ENCODE peak calls at places on chromosome 18, in seven cellular contexts. P is cardiac muscle cell; J is tibial nerve; Y is colonic mucosa; V is psoas muscle; O is naive thymus-derived CD4-positive, alpha-beta T cell; W is fibroblast of lung. B is an unnamed sample.

GRCh38 chr18:62523255-62523588 is 397 bp downstream of the ZCCHC2 start:
- DNase-seq in P (no peak), J (no peak), Y (no peak), V (no peak), O (no peak), W (no peak), B (no peak)

GRCh38 chr18:79897940-79898625 is 53.4 kb downstream of the SLC66A2 start:
- DNase-seq in P (no peak), J (no peak), Y (no peak), V (no peak), O (no peak), W (no peak), B (no peak)

GRCh38 chr18:43692291-43692690 is 415.0 kb upstream of the SYT4 start:
- DNase-seq in P (no peak), J (no peak), Y (no peak), V (no peak), O (no peak), W (peak), B (no peak)

GRCh38 chr18:62759704-62760402 is 44.5 kb downstream of the PHLPP1 start:
- DNase-seq in P (no peak), J (no peak), Y (no peak), V (no peak), O (no peak), W (peak), B (no peak)

GRCh38 chr18:63321291-63321690 is 1.7 kb upstream of the BCL2 start:
- DNase-seq in P (no peak), J (no peak), Y (no peak), V (no peak), O (no peak), W (no peak), B (no peak)

GRCh38 chr18:45839415-45840395 is 14.2 kb downstream of the SIGLEC15 start:
- DNase-seq in P (peak), J (no peak), Y (no peak), V (no peak), O (peak), W (peak), B (no peak)

GRCh38 chr18:63320690-63321265 is 1.2 kb upstream of the BCL2 start:
- DNase-seq in P (peak), J (no peak), Y (peak), V (peak), O (peak), W (peak), B (no peak)

GRCh38 chr18:78607784-78608183 is 371.8 kb upstream of the SALL3 start:
- DNase-seq in P (no peak), J (no peak), Y (no peak), V (no peak), O (no peak), W (no peak), B (no peak)

GRCh38 chr18:66872277-66872676 is 268.4 kb upstream of the CDH19 start:
- DNase-seq in P (peak), J (no peak), Y (no peak), V (no peak), O (no peak), W (peak), B (no peak)

GRCh38 chr18:2898131-2898640 is 51.4 kb downstream of the EMILIN2 start:
- DNase-seq in P (no peak), J (no peak), Y (no peak), V (peak), O (no peak), W (no peak), B (no peak)

GRCh38 chr18:75854174-75854573 is 426.7 kb upstream of the SMIM21 start:
- DNase-seq in P (no peak), J (no peak), Y (no peak), V (no peak), O (no peak), W (no peak), B (no peak)

GRCh38 chr18:379665-380356 is 112.0 kb upstream of the THOC1 start:
- DNase-seq in P (no peak), J (no peak), Y (no peak), V (no peak), O (no peak), W (peak), B (no peak)

GRCh38 chr18:27075828-27076227 is 109.3 kb downstream of the CHST9 start:
- DNase-seq in P (no peak), J (no peak), Y (no peak), V (no peak), O (no peak), W (no peak), B (no peak)

GRCh38 chr18:74529811-74530583 is 4.3 kb upstream of the CNDP1 start:
- DNase-seq in P (no peak), J (no peak), Y (no peak), V (no peak), O (no peak), W (no peak), B (no peak)

GRCh38 chr18:62739911-62740310 is 24.6 kb downstream of the PHLPP1 start:
- DNase-seq in P (no peak), J (no peak), Y (no peak), V (no peak), O (no peak), W (no peak), B (no peak)

GRCh38 chr18:75391275-75392115 is 36.0 kb downstream of the SMIM21 start:
- DNase-seq in P (no peak), J (no peak), Y (no peak), V (no peak), O (no peak), W (no peak), B (no peak)

GRCh38 chr18:7618821-7619410 is 51.8 kb downstream of the PTPRM start:
- DNase-seq in P (no peak), J (no peak), Y (no peak), V (no peak), O (no peak), W (no peak), B (no peak)

GRCh38 chr18:5440297-5440696 is 103.5 kb downstream of the EPB41L3 start:
- DNase-seq in P (no peak), J (no peak), Y (no peak), V (no peak), O (no peak), W (peak), B (no peak)

GRCh38 chr18:2851771-2852170 is 5.0 kb downstream of the EMILIN2 start:
- DNase-seq in P (no peak), J (no peak), Y (no peak), V (no peak), O (no peak), W (no peak), B (no peak)

GRCh38 chr18:63131106-63131943 is 188.2 kb downstream of the BCL2 start:
- DNase-seq in P (peak), J (peak), Y (peak), V (no peak), O (peak), W (peak), B (peak)

GRCh38 chr18:48942086-48942485 is 8.7 kb downstream of the SMAD7 start:
- DNase-seq in P (no peak), J (no peak), Y (no peak), V (no peak), O (no peak), W (no peak), B (no peak)

GRCh38 chr18:75179819-75180600 is 28.9 kb downstream of the PTGR3 start:
- DNase-seq in P (no peak), J (no peak), Y (no peak), V (no peak), O (no peak), W (no peak), B (no peak)

GRCh38 chr18:46555724-46556123 is 101.3 kb downstream of the LOXHD1 start:
- DNase-seq in P (peak), J (no peak), Y (no peak), V (peak), O (no peak), W (no peak), B (no peak)

GRCh38 chr18:9428301-9428706 is 47.0 kb upstream of the RALBP1 start:
- DNase-seq in P (no peak), J (no peak), Y (no peak), V (peak), O (no peak), W (no peak), B (no peak)

GRCh38 chr18:49597556-49597955 is 35.7 kb downstream of the LIPG start:
- DNase-seq in P (no peak), J (no peak), Y (no peak), V (no peak), O (no peak), W (no peak), B (no peak)

GRCh38 chr18:2932247-2933181 is 80.4 kb downstream of the LPIN2 start:
- DNase-seq in P (peak), J (no peak), Y (peak), V (no peak), O (peak), W (peak), B (peak)

GRCh38 chr18:76466410-76466991 is 28.5 kb downstream of the ZNF516 start:
- DNase-seq in P (no peak), J (no peak), Y (no peak), V (peak), O (no peak), W (no peak), B (no peak)

GRCh38 chr18:67875936-67876335 is 359.4 kb upstream of the DSEL start:
- DNase-seq in P (no peak), J (no peak), Y (no peak), V (no peak), O (no peak), W (peak), B (no peak)

GRCh38 chr18:7921938-7922587 is 354.9 kb downstream of the PTPRM start:
- DNase-seq in P (no peak), J (no peak), Y (no peak), V (no peak), O (no peak), W (peak), B (no peak)

GRCh38 chr18:25360301-25360899 is 8.4 kb upstream of the ZNF521 start:
- DNase-seq in P (no peak), J (no peak), Y (no peak), V (no peak), O (no peak), W (peak), B (no peak)

GRCh38 chr18:64333584-64333983 is 184.7 kb upstream of the LINC00305 start:
- DNase-seq in P (no peak), J (no peak), Y (no peak), V (no peak), O (no peak), W (no peak), B (no peak)

GRCh38 chr18:25830787-25831186 is 259.6 kb downstream of the SS18 start:
- DNase-seq in P (no peak), J (peak), Y (no peak), V (peak), O (no peak), W (peak), B (no peak)

GRCh38 chr18:63899206-63899605 is 8.6 kb upstream of the SERPINB10 start:
- DNase-seq in P (no peak), J (no peak), Y (no peak), V (no peak), O (no peak), W (no peak), B (no peak)

GRCh38 chr18:48679236-48679635 is 140.4 kb downstream of the CTIF start:
- DNase-seq in P (no peak), J (no peak), Y (no peak), V (no peak), O (no peak), W (no peak), B (no peak)

GRCh38 chr18:44715841-44716240 is 35.2 kb downstream of the SETBP1 start:
- DNase-seq in P (no peak), J (no peak), Y (no peak), V (no peak), O (no peak), W (no peak), B (no peak)

GRCh38 chr18:32530947-32531651 is 60.4 kb upstream of the GAREM1 start:
- DNase-seq in P (no peak), J (no peak), Y (peak), V (no peak), O (peak), W (peak), B (no peak)

GRCh38 chr18:32441536-32441935 is 29.1 kb downstream of the GAREM1 start:
- DNase-seq in P (no peak), J (no peak), Y (no peak), V (no peak), O (no peak), W (peak), B (no peak)

GRCh38 chr18:45639424-45639823 is 24.1 kb downstream of the SLC14A2 start:
- DNase-seq in P (no peak), J (no peak), Y (no peak), V (no peak), O (no peak), W (no peak), B (no peak)

GRCh38 chr18:9017170-9017899 is 85.2 kb upstream of the NDUFV2 start:
- DNase-seq in P (no peak), J (peak), Y (peak), V (peak), O (no peak), W (peak), B (peak)

DNA sequence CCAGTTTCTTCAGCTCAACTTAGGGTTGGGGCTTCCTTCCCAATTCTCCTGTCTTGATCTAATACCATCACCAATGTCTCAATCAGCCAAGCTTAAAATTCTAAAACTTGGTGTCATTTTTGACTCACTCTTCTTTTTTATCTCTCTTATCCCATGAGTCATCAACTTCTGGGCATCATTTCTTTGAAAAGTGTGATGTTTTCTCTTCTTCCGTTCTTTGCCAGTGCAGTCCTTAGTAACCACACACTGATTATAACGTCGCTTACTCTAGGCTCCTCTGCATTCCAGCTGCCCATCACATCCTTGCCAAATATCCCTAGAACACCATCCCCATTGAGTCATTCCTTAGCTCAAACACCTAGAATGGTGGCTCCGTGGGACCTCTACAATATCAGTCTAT is 27.4 kb upstream of the MRO start:
- DNase-seq in P (no peak), J (no peak), Y (no peak), V (no peak), O (no peak), W (peak), B (no peak)
- H3K27ac ChIP-seq in P (peak), J (no peak), Y (no peak), V (no peak), O (no peak), W (no peak), B (no peak)

DNA sequence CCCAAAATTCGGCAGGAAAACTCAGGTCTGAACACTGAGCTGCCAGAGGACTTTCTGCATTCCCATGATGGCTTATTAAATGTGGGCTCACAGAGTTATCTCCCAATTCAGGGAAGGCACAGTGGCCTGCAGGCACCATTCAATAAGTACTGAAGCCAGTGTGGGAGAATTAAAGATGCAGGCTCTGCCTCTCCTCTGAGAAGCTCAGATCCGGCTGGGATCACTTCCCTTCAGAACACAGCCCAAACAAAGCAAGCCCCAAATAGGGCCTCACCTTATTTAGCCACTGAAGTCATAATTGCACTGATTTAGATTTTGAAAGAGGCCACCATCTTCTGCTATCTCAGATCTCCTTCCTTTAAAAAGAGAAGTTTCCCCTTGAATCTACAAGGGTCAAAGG is 94.3 kb downstream of the MAPK4 start:
- DNase-seq in P (no peak), J (no peak), Y (no peak), V (no peak), O (no peak), W (no peak), B (no peak)
- H3K27ac ChIP-seq in P (peak), J (peak), Y (no peak), V (peak), O (no peak), W (no peak), B (no peak)

DNA sequence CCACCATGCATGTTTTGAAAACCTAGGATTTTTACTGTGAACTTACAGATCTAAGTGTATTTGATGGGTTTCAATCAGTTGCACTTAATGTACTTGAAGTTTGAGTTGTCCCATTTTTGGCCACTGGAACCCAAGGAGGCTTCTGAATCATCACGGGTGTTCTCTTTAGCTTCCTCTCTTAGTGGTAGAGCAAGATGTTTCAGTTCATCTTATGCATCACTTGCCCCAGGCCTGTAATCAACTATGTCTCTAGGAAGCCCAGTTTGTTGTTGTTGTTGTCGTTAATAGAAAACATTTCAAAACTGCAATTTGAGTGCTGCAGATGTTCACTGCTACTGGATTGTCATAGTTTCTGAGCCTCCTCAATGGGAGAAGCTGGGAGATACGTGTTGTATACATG is 97.0 kb downstream of the FHOD3 start:
- DNase-seq in P (no peak), J (no peak), Y (no peak), V (no peak), O (no peak), W (no peak), B (no peak)
- H3K27ac ChIP-seq in P (no peak), J (no peak), Y (no peak), V (no peak), O (no peak), W (no peak), B (no peak)

GRCh38 chr18:22493255-22493654 is 75.5 kb upstream of the CTAGE1 start:
- DNase-seq in P (no peak), J (no peak), Y (no peak), V (no peak), O (no peak), W (no peak), B (no peak)
- H3K27ac ChIP-seq in P (no peak), J (no peak), Y (no peak), V (no peak), O (no peak), W (no peak), B (no peak)

GRCh38 chr18:58547864-58548263 is 81.0 kb downstream of the ALPK2 start:
- DNase-seq in P (no peak), J (no peak), Y (no peak), V (no peak), O (peak), W (no peak), B (no peak)
- H3K27ac ChIP-seq in P (peak), J (no peak), Y (peak), V (peak), O (no peak), W (no peak), B (no peak)

DNA sequence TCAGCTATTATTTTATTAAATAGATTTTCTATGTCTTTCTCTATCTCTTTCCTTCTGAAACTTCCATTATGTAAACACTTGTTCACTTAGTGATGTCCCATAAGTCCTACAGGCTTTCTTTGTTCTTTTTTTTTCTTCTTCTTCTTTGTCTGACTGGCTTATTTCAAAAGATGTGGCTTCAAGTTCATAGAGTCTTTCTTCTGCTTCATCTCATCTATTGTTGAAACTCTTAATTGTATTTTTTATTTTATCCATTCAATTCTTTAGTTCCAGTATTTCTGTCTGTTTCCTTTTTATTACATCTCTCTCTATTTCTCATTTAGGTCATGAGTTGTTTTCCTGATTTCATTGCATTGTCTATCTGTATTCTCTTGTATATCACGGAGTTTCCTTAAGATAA is 38.5 kb downstream of the BOD1L2 start:
- DNase-seq in P (no peak), J (no peak), Y (no peak), V (no peak), O (no peak), W (no peak), B (no peak)
- H3K27ac ChIP-seq in P (no peak), J (no peak), Y (no peak), V (no peak), O (no peak), W (no peak), B (no peak)

DNA sequence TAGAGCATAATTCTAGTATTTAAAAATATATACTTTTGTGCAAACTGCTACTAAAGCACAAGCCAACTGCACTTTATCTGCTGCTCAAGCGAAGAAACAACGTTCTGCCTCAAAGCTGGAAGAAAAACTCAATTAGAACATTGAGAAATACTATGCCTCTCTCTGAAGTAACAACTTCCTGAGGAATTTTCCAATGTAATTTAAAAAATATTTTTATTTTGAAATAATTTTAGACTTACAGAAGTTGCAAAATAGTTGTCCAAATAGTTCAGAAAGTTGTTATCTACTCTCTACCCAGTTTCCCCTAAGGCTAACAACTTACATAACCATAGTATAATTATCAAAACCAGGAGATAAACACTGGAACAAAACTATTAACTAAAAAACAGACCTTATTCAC is 12.3 kb upstream of the POLI start:
- DNase-seq in P (no peak), J (no peak), Y (no peak), V (no peak), O (no peak), W (peak), B (no peak)
- H3K27ac ChIP-seq in P (no peak), J (peak), Y (no peak), V (no peak), O (no peak), W (no peak), B (no peak)

B was measured in effector memory CD4-positive, alpha-beta T cell.